ENCODE peak calls at places on chromosomes 3 and 15, in six cellular contexts. E is stomach; G is colonic mucosa; O is CD4-positive, alpha-beta T cell; D is dorsolateral prefrontal cortex; L is breast epithelium. Y is an unnamed sample.

GRCh38 chr3:18745472-18745871 is 320.3 kb upstream of the SATB1 start:
- DNase-seq in E (no peak), G (no peak), O (no peak), D (no peak), L (no peak), Y (no peak)

GRCh38 chr15:66819084-66819483 is 117.0 kb downstream of the SMAD6 start:
- DNase-seq in E (no peak), G (no peak), O (no peak), D (no peak), L (no peak), Y (no peak)

GRCh38 chr3:48273594-48274211 is 32.8 kb downstream of the ZNF589 start:
- DNase-seq in E (peak; percentile 57), G (peak; percentile 74), O (peak; percentile 45), D (peak; percentile 59), L (no peak), Y (no peak)

GRCh38 chr3:3191675-3192480 is 12.4 kb upstream of the CRBN start:
- DNase-seq in E (peak; percentile 50), G (no peak), O (no peak), D (no peak), L (no peak), Y (no peak)

GRCh38 chr3:51340311-51340829 is 44.7 kb upstream of the MANF start:
- DNase-seq in E (no peak), G (no peak), O (no peak), D (no peak), L (peak; percentile 54), Y (no peak)

GRCh38 chr15:32867313-32867626 is 149.5 kb downstream of the GREM1 start:
- DNase-seq in E (no peak), G (no peak), O (no peak), D (no peak), L (no peak), Y (no peak)

GRCh38 chr3:169613053-169613803 is 50.3 kb downstream of the MECOM start:
- DNase-seq in E (no peak), G (no peak), O (no peak), D (no peak), L (no peak), Y (no peak)

GRCh38 chr15:50182233-50183013 is 427 bp downstream of the SLC27A2 start:
- DNase-seq in E (peak; percentile 33), G (peak; percentile 25), O (peak; percentile 8), D (peak; percentile 41), L (no peak), Y (no peak)

GRCh38 chr3:9678493-9678892 is 25.1 kb upstream of the CPNE9 start:
- DNase-seq in E (no peak), G (no peak), O (no peak), D (peak; percentile 27), L (no peak), Y (no peak)

GRCh38 chr3:179432021-179432420 is 19.2 kb downstream of the GNB4 start:
- DNase-seq in E (no peak), G (no peak), O (no peak), D (no peak), L (no peak), Y (no peak)

GRCh38 chr3:170563712-170564423 is 22.0 kb downstream of the SLC7A14 start:
- DNase-seq in E (no peak), G (no peak), O (no peak), D (no peak), L (no peak), Y (no peak)

GRCh38 chr15:95994418-95994817 is 336.1 kb upstream of the NR2F2 start:
- DNase-seq in E (no peak), G (no peak), O (no peak), D (no peak), L (no peak), Y (no peak)

GRCh38 chr3:89419647-89420141 is 312.3 kb downstream of the EPHA3 start:
- DNase-seq in E (no peak), G (no peak), O (no peak), D (no peak), L (no peak), Y (no peak)

GRCh38 chr3:14522768-14523167 is 17.4 kb downstream of the GRIP2 start:
- DNase-seq in E (no peak), G (no peak), O (no peak), D (no peak), L (no peak), Y (no peak)

GRCh38 chr3:48057521-48057920 is 41.3 kb upstream of the MAP4 start:
- DNase-seq in E (no peak), G (no peak), O (no peak), D (no peak), L (no peak), Y (no peak)

GRCh38 chr3:147415337-147415736 is 6.2 kb downstream of the ZIC1 start:
- DNase-seq in E (no peak), G (no peak), O (no peak), D (no peak), L (no peak), Y (no peak)

GRCh38 chr3:10116138-10116460 is 624 bp downstream of the BRK1 start:
- DNase-seq in E (no peak), G (no peak), O (no peak), D (no peak), L (no peak), Y (no peak)

GRCh38 chr15:66108483-66109270 is 144.9 kb downstream of the MEGF11 start:
- DNase-seq in E (no peak), G (no peak), O (no peak), D (no peak), L (no peak), Y (no peak)

GRCh38 chr3:124063168-124063909 is 71.4 kb upstream of the ROPN1 start:
- DNase-seq in E (no peak), G (no peak), O (no peak), D (no peak), L (no peak), Y (no peak)

GRCh38 chr3:155323063-155323666 is 29.7 kb upstream of the STRIT1 start:
- DNase-seq in E (no peak), G (peak; percentile 29), O (no peak), D (peak; percentile 31), L (no peak), Y (no peak)

GRCh38 chr3:112774293-112774926 is 72.3 kb downstream of the CD200R1L start:
- DNase-seq in E (no peak), G (no peak), O (no peak), D (no peak), L (no peak), Y (no peak)

GRCh38 chr3:25465266-25465860 is 37.3 kb downstream of the RARB start:
- DNase-seq in E (no peak), G (no peak), O (no peak), D (no peak), L (no peak), Y (no peak)

GRCh38 chr15:29312387-29312786 is 42.8 kb upstream of the NSMCE3 start:
- DNase-seq in E (no peak), G (no peak), O (no peak), D (no peak), L (no peak), Y (no peak)

GRCh38 chr15:48645558-48646330 is at the start of gene FBN1:
- DNase-seq in E (peak; percentile 31), G (peak; percentile 47), O (no peak), D (peak; percentile 23), L (peak; percentile 32), Y (peak; percentile 97)

GRCh38 chr15:38072507-38073277 is 138.3 kb downstream of the TMCO5A start:
- DNase-seq in E (peak; percentile 57), G (peak; percentile 56), O (no peak), D (peak; percentile 52), L (peak; percentile 89), Y (peak; percentile 90)

GRCh38 chr3:184335291-184335660 is 2.1 kb upstream of the FAM131A start:
- DNase-seq in E (no peak), G (no peak), O (no peak), D (no peak), L (no peak), Y (no peak)

GRCh38 chr15:41791547-41791937 is 17.3 kb downstream of the MAPKBP1 start:
- DNase-seq in E (no peak), G (no peak), O (no peak), D (no peak), L (no peak), Y (no peak)

GRCh38 chr3:143831208-143831607 is 17.1 kb downstream of the SLC9A9 start:
- DNase-seq in E (no peak), G (no peak), O (no peak), D (no peak), L (no peak), Y (no peak)

GRCh38 chr15:99729920-99730319 is 3.3 kb downstream of the LYSMD4 start:
- DNase-seq in E (peak; percentile 38), G (peak; percentile 29), O (no peak), D (no peak), L (peak; percentile 59), Y (no peak)

GRCh38 chr3:102307442-102307841 is 127.4 kb upstream of the ZPLD1 start:
- DNase-seq in E (no peak), G (no peak), O (no peak), D (no peak), L (no peak), Y (no peak)
- TF ChIP-seq CTCF in E (no peak), G (no peak), O (no peak), D (no peak), L (no peak), Y (no peak)

DNA sequence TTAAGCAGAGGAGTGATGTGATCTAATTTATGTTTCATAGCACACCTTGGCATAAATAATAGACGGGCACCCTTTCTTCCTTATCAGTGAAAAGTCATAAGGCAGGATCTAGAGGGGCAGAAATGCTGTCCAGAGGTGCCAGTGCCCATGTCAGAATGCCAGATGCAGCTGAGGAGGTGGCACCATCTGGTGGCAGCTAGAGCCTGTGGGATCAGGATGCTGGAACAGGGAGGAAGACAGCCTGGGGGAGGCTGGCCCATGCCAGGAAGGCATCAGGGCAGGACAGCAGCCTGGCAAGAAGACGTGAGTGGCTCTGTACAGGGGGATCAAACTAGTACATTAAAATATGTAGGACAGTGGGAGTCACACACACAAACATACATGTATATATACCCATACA is 16.5 kb downstream of the MYH15 start:
- DNase-seq in E (no peak), G (peak; percentile 32), O (no peak), D (no peak), L (no peak), Y (no peak)
- TF ChIP-seq CTCF in E (no peak), G (no peak), O (no peak), D (no peak), L (no peak), Y (peak; percentile 44)

DNA sequence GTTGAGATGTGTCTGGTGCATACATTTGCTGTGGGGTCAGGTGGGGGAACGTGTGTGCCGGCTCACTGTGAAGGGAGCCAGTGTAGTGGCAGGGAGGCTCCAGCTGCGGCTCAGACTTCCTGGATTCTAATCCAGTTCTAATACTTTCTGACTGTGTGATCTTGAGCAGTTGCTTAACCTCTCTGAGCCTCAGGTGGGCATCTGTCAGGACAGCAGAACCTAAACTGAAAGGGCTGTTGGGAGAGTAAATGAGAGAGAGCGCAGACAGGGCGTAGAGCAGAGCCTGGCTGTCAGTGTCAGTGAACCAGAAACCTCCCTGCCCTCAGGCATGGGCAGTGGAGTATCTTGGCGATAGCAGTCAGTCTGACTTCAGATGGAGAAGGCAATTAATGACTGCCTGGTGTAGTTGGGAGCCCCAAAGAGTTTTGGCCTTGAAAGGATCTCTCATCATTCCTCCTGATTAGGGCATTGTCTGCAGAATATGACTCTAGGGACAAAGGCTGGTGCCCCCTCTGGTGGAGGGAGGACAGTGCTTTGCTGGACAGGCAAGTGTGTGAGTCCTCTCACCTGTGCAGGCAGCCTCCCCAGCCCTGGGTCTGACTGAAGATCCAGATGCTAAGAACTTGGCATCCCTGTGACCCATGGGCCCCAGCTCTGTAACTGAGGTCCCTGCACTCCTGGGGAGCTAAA is 9.6 kb downstream of the KBTBD13 start:
- DNase-seq in E (peak; percentile 38), G (peak; percentile 62), O (no peak), D (peak; percentile 23), L (peak; percentile 53), Y (no peak)
- TF ChIP-seq CTCF in E (no peak), G (no peak), O (no peak), D (peak; percentile 12), L (peak; percentile 29), Y (peak; percentile 50)

GRCh38 chr3:58640700-58641372 is 25.7 kb downstream of the FAM3D start:
- DNase-seq in E (peak; percentile 83), G (peak; percentile 77), O (peak; percentile 10), D (peak; percentile 81), L (peak; percentile 51), Y (peak; percentile 89)
- TF ChIP-seq CTCF in E (peak; percentile 94), G (peak; percentile 82), O (peak; percentile 60), D (peak; percentile 78), L (peak; percentile 79), Y (peak; percentile 96)

Y was measured in osteocyte.